ENCODE peak calls at places on chromosomes 7 and 10, in nine cellular contexts. W is spleen, N is WERI-Rb-1, T is gastrocnemius medialis, G is bronchial epithelial cell, S is body of pancreas, B is testis, J is psoas muscle, I is BE2C. H is an unnamed sample.
A peak's percentile ranks its signal among the peaks of the same experiment; 100 is the strongest.

GRCh38 chr7:47518827-47519226 is 63.1 kb downstream of the TNS3 start:
- DNase-seq in W (peak; percentile 51), N (peak; percentile 17), T (no peak), G (peak; percentile 64), S (no peak), B (no peak), J (no peak), I (no peak), H (no peak)

GRCh38 chr10:88243847-88244730 is 339.0 kb downstream of the RNLS start:
- DNase-seq in W (peak; percentile 70), N (no peak), T (peak; percentile 88), G (no peak), S (peak; percentile 91), B (peak; percentile 90), J (peak; percentile 90), I (peak; percentile 86), H (no peak)

GRCh38 chr10:60801538-60801937 is 23.3 kb downstream of the CDK1 start:
- DNase-seq in W (no peak), N (no peak), T (no peak), G (no peak), S (no peak), B (no peak), J (no peak), I (no peak), H (no peak)

GRCh38 chr10:132447446-132448247 is 50.6 kb downstream of the PWWP2B start:
- DNase-seq in W (peak; percentile 92), N (no peak), T (no peak), G (peak; percentile 96), S (peak; percentile 81), B (no peak), J (no peak), I (no peak), H (peak; percentile 42)

GRCh38 chr7:157255201-157255606 is 81.6 kb upstream of the DNAJB6 start:
- DNase-seq in W (no peak), N (no peak), T (no peak), G (no peak), S (no peak), B (no peak), J (no peak), I (no peak), H (no peak)

GRCh38 chr7:26937956-26938623 is 73.7 kb upstream of the SKAP2 start:
- DNase-seq in W (no peak), N (no peak), T (no peak), G (peak; percentile 58), S (no peak), B (no peak), J (no peak), I (no peak), H (no peak)

GRCh38 chr7:137343483-137343841 is at the start of gene PTN:
- DNase-seq in W (no peak), N (peak; percentile 16), T (no peak), G (peak; percentile 43), S (peak; percentile 25), B (peak; percentile 62), J (no peak), I (peak; percentile 66), H (no peak)

GRCh38 chr7:116592445-116592844 is 67.6 kb downstream of the CAV1 start:
- DNase-seq in W (no peak), N (no peak), T (no peak), G (no peak), S (peak; percentile 34), B (no peak), J (no peak), I (no peak), H (no peak)

GRCh38 chr10:64397125-64397524 is 875.9 kb downstream of the REEP3 start:
- DNase-seq in W (no peak), N (no peak), T (no peak), G (no peak), S (no peak), B (no peak), J (no peak), I (no peak), H (no peak)

GRCh38 chr7:103059471-103059870 is 15.1 kb downstream of the FBXL13 start:
- DNase-seq in W (no peak), N (no peak), T (no peak), G (no peak), S (no peak), B (no peak), J (no peak), I (no peak), H (no peak)

GRCh38 chr7:127391591-127392181 is 822 bp downstream of the ZNF800 start:
- DNase-seq in W (peak; percentile 92), N (peak; percentile 14), T (no peak), G (no peak), S (peak; percentile 28), B (peak; percentile 32), J (no peak), I (peak; percentile 28), H (peak; percentile 75)

GRCh38 chr10:116296358-116296757 is 23.4 kb upstream of the GFRA1 start:
- DNase-seq in W (no peak), N (no peak), T (no peak), G (no peak), S (no peak), B (no peak), J (no peak), I (no peak), H (no peak)

GRCh38 chr10:35421553-35422178 is 85.4 kb downstream of the CCNY start:
- DNase-seq in W (no peak), N (no peak), T (peak; percentile 53), G (peak; percentile 86), S (no peak), B (no peak), J (no peak), I (peak; percentile 17), H (no peak)

GRCh38 chr7:104156842-104157277 is 51.0 kb downstream of the ORC5 start:
- DNase-seq in W (no peak), N (no peak), T (no peak), G (peak; percentile 44), S (no peak), B (no peak), J (no peak), I (no peak), H (no peak)

GRCh38 chr10:65622608-65623007 is 1303.2 kb upstream of the LRRTM3 start:
- DNase-seq in W (no peak), N (no peak), T (no peak), G (peak; percentile 91), S (no peak), B (no peak), J (no peak), I (no peak), H (no peak)

GRCh38 chr7:131548371-131548770 is 8.1 kb downstream of the PODXL start:
- DNase-seq in W (peak; percentile 6), N (no peak), T (no peak), G (no peak), S (no peak), B (no peak), J (no peak), I (no peak), H (no peak)

DNA sequence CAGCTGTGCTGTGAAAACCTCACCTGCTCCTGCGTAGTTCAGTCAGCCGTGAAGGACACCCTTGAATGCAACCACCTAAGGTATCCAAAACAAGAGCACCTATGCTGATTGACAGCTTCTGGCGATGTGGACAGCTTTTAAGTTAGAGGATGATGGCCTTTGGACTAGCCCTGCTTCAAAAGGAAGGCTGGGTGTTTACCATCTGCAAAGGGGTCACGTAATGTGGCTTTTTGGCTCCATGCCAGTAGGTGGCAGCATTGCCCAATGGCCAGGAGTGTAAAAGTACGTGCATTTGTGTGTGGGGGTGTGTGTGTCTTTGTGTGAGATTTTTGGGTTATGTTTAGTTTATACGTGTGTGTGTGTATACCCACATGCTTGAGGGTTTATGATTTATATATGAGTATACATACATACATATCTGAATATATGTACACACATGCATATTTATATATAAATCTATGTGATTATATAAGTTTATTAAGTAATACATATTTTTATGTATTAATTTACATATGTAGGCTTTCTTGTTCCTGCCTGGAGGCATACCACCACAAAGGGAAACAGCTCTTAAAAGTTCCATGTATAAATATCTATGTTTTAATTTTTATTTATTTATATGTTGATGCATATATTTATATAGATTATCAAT is 236.3 kb upstream of the ANKRD30A start:
- DNase-seq in W (no peak), N (peak; percentile 77), T (no peak), G (peak; percentile 36), S (peak; percentile 20), B (peak; percentile 65), J (no peak), I (peak; percentile 60), H (no peak)
- TF ChIP-seq CTCF in W (peak; percentile 15), N (peak; percentile 92), T (no peak), G (peak; percentile 44), S (no peak), B (no peak), J (no peak), I (peak; percentile 73), H (peak; percentile 78)

DNA sequence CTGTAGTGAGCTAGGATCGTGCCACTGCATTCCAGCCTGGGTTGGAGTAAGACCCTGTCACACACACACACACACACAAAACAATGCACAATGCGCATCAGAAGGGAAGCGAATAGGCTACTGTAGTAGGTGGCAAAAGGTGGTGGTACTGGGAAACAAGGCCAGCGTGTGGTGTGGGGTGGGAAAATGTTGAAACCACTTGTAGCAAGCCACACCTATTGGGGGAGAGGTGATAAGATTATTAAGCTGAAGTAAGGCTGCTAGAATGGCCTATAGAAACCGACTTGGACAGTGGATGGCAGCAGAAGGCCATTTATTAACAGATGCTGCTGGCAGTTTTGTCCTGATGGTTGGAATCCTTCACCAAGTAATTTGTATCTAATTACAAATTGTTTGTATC is 7.2 kb upstream of the CHCHD1 start:
- DNase-seq in W (no peak), N (no peak), T (no peak), G (peak; percentile 40), S (no peak), B (no peak), J (no peak), I (no peak), H (no peak)
- H3K4me3 ChIP-seq in W (peak overlapping the region; percentile 87), N (peak overlapping the region; percentile 88), T (peak overlapping the region; percentile 98), G (peak overlapping the region; percentile 79), S (no peak overlapping the region), B (no peak overlapping the region), J (peak overlapping the region; percentile 84), I (peak overlapping the region; percentile 88), H (peak overlapping the region; percentile 78)

DNA sequence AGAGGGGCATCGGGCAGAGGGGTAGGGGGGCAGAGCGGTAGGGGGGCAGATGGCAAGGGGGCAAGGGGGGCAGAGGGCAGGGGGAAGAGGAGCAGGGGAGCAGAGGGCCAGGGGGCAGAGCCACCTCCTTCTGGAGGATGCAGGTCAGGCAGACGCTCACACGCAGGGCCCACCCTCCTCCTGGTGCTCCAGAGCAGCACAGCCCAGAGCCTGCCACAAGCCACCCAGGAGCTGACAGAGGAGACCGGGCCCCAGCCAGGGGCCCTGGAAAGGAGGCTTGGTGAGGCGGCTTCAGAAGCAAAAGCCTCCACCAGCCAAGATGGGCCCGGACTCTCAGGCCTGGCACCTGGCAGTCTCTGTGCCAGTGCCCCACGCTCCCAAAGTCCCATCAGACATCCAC is 13.1 kb downstream of the MAD1L1 start:
- DNase-seq in W (no peak), N (no peak), T (no peak), G (no peak), S (no peak), B (no peak), J (no peak), I (no peak), H (no peak)
- H3K36me3 ChIP-seq in W (peaks cover 100% of the 10 kb centered on the region), N (peaks cover 60% of the 10 kb centered on the region), T (no peaks in the 10 kb centered on the region), G (peaks cover 24% of the 10 kb centered on the region), S (peaks cover 17% of the 10 kb centered on the region), B (no peaks in the 10 kb centered on the region), J (no peaks in the 10 kb centered on the region), I (peaks cover 78% of the 10 kb centered on the region), H (peaks cover 59% of the 10 kb centered on the region)

DNA sequence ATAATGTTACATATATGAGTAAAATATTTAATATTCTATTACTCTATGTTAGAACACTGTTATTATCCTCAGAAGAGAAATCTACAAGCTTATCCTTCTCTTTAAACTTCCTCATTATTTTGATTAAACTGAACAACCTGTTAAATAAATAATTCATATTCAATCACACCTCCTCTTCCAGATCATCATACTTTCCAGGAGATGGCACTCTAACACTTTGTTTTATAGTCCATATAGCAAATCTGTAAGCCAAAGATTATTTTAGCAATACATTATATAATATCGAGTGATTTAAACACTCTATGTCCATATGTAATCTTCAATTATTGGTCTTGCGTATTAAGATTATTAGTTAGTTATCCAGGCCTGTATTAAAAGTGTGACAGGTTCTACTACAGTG is 694.1 kb downstream of the ANKRD7 start:
- DNase-seq in W (no peak), N (no peak), T (no peak), G (peak; percentile 58), S (no peak), B (no peak), J (no peak), I (no peak), H (no peak)
- TF ChIP-seq CTCF in W (no peak), N (no peak), T (no peak), G (peak; percentile 9), S (peak; percentile 21), B (no peak), J (no peak), I (peak; percentile 9), H (no peak)

H was measured in GM06990.